ENCODE peak calls at places on chromosomes 13 and 19, in four cellular contexts. S is GM12878, Q is HepG2, M is K562. I is an unnamed sample.

GRCh38 chr19:39558623-39559117 is 18.7 kb upstream of the EID2 start:
- DNase-seq in S (no peak), Q (no peak), M (no peak), I (no peak)

GRCh38 chr13:84405286-84405685 is 523.0 kb upstream of the SLITRK1 start:
- DNase-seq in S (no peak), Q (no peak), M (no peak), I (no peak)

GRCh38 chr13:51644649-51645048 is 60.4 kb downstream of the WDFY2 start:
- DNase-seq in S (no peak), Q (no peak), M (no peak), I (no peak)

GRCh38 chr13:94710881-94711560 is 1.3 kb downstream of the SOX21 start:
- DNase-seq in S (no peak), Q (no peak), M (peak; percentile 54), I (peak; percentile 89)

GRCh38 chr19:49057636-49058234 is at the start of gene CGB7:
- DNase-seq in S (no peak), Q (peak; percentile 17), M (peak; percentile 79), I (peak; percentile 39)

GRCh38 chr13:90091611-90092010 is 1255.9 kb upstream of the MIR17HG start:
- DNase-seq in S (no peak), Q (no peak), M (no peak), I (no peak)

GRCh38 chr19:31598730-31599238 is 249.5 kb upstream of the TSHZ3 start:
- DNase-seq in S (no peak), Q (no peak), M (no peak), I (no peak)

GRCh38 chr13:62014299-62014698 is 598.6 kb upstream of the PCDH20 start:
- DNase-seq in S (no peak), Q (peak; percentile 9), M (no peak), I (peak; percentile 77)

GRCh38 chr13:30892966-30893365 is 13.1 kb upstream of the MEDAG start:
- DNase-seq in S (no peak), Q (peak; percentile 17), M (peak; percentile 45), I (peak; percentile 77)

GRCh38 chr19:22622020-22622419 is 12.1 kb upstream of the ZNF492 start:
- DNase-seq in S (no peak), Q (no peak), M (no peak), I (no peak)
- TF ChIP-seq SP1 in S (no peak), Q (no peak), M (no peak), I (no peak)

GRCh38 chr13:70183041-70183440 is 74.8 kb upstream of the KLHL1 start:
- DNase-seq in S (no peak), Q (no peak), M (no peak), I (no peak)
- TF ChIP-seq FOXK2 in S (no peak), Q (no peak), M (no peak), I (no peak)

DNA sequence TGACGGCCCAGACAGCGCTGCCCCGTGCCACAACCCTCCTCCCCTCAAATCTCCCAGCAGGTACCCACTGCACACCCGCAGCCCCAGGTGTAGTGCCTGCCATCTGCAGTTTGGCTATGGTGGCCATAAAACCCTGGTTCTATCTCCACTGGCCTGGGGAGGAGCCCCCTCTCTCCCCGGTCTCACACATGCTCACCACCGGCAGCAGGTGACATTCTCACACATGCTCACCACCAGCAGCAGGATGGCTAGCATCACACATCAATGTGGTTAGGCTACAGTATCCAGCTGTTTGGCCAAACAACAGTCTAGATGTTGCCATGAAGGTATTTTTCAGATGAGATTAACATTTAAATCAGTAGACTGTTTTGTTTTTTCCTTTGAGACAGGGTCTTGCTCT is 31.2 kb downstream of the ELL start:
- DNase-seq in S (no peak), Q (no peak), M (no peak), I (no peak)
- TF ChIP-seq TARDBP in S (no peak), Q (no peak), M (no peak), I (no peak)

GRCh38 chr13:40910324-40911050 is 108.6 kb downstream of the ELF1 start:
- DNase-seq in S (peak; percentile 21), Q (peak; percentile 21), M (no peak), I (no peak)
- TF ChIP-seq SP1 in S (no peak), Q (no peak), M (no peak), I (no peak)